ENCODE peak calls at places on chromosomes 7 and 10, in nine cellular contexts. D is pancreas; E is naive thymus-derived CD4-positive, alpha-beta T cell; R is GM23248; G is AG09309; I is cardiac fibroblast; U is fibroblast of lung; L is heart right ventricle; N is colonic mucosa. S is an unnamed sample.

GRCh38 chr7:49635800-49636199 is 137.6 kb upstream of the VWC2 start:
- DNase-seq in D (no peak), E (no peak), R (no peak), G (no peak), I (no peak), U (no peak), L (no peak), N (no peak), S (no peak)

GRCh38 chr7:6186578-6186977 is 85.8 kb downstream of the CYTH3 start:
- DNase-seq in D (no peak), E (no peak), R (no peak), G (no peak), I (no peak), U (no peak), L (no peak), N (no peak), S (no peak)

GRCh38 chr7:17255930-17256329 is 42.5 kb upstream of the AHR start:
- DNase-seq in D (no peak), E (no peak), R (no peak), G (no peak), I (no peak), U (no peak), L (no peak), N (no peak), S (no peak)

GRCh38 chr10:30917790-30918189 is 113.9 kb downstream of the ZNF438 start:
- DNase-seq in D (no peak), E (no peak), R (no peak), G (peak; percentile 3), I (no peak), U (peak; percentile 57), L (no peak), N (no peak), S (no peak)

GRCh38 chr10:7484456-7485266 is 73.8 kb upstream of the SFMBT2 start:
- DNase-seq in D (no peak), E (no peak), R (no peak), G (no peak), I (no peak), U (no peak), L (no peak), N (peak; percentile 23), S (no peak)

GRCh38 chr7:44131173-44132009 is 8.0 kb upstream of the POLD2 start:
- DNase-seq in D (peak; percentile 33), E (no peak), R (peak; percentile 21), G (no peak), I (peak; percentile 55), U (peak; percentile 42), L (no peak), N (no peak), S (no peak)

GRCh38 chr10:71007516-71007915 is 119.2 kb upstream of the PCBD1 start:
- DNase-seq in D (no peak), E (no peak), R (no peak), G (no peak), I (no peak), U (no peak), L (no peak), N (no peak), S (no peak)

GRCh38 chr7:138866353-138866752 is 68.4 kb upstream of the ATP6V0A4 start:
- DNase-seq in D (no peak), E (no peak), R (no peak), G (no peak), I (no peak), U (no peak), L (no peak), N (no peak), S (no peak)

GRCh38 chr7:48101352-48101751 is 12.3 kb downstream of the UPP1 start:
- DNase-seq in D (no peak), E (no peak), R (no peak), G (no peak), I (no peak), U (no peak), L (no peak), N (no peak), S (no peak)

GRCh38 chr7:149615690-149616270 is 118.2 kb upstream of the ZNF746 start:
- DNase-seq in D (no peak), E (no peak), R (no peak), G (no peak), I (no peak), U (no peak), L (peak; percentile 27), N (no peak), S (no peak)

GRCh38 chr10:11679946-11680345 is 62.2 kb upstream of the ECHDC3 start:
- DNase-seq in D (no peak), E (no peak), R (no peak), G (no peak), I (no peak), U (no peak), L (no peak), N (no peak), S (no peak)

DNA sequence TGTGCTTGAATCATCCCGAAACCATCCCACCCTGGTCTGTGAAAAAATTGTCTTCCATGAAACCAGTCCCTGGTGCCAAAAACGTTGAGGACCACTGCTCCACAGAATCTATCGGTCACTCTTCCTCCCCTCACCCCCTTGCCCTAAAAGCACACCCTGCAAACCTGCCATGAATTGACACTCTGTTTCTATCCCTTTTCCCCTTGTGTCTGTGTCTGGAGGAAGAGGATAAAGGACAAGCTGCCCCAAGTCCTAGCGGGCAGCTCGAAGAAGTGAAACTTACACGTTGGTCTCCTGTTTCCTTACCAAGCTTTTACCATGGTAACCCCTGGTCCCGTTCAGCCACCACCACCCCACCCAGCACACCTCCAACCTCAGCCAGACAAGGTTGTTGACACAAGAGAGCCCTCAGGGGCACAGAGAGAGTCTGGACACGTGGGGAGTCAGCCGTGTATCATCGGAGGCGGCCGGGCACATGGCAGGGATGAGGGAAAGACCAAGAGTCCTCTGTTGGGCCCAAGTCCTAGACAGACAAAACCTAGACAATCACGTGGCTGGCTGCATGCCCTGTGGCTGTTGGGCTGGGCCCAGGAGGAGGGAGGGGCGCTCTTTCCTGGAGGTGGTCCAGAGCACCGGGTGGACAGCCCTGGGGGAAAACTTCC is 784 bp upstream of the SERPINE1 start:
- DNase-seq in D (peak; percentile 10), E (no peak), R (peak; percentile 84), G (no peak), I (peak; percentile 89), U (no peak), L (peak; percentile 76), N (peak; percentile 53), S (peak; percentile 90)
- H3K4me3 ChIP-seq in D (no peak overlapping the region), E (no peak overlapping the region), R (peak overlapping the region; percentile 94), G (no peak overlapping the region), I (peak overlapping the region; percentile 61), U (no peak overlapping the region), L (peak overlapping the region; percentile 37), N (no peak overlapping the region), S (peak overlapping the region; percentile 97)

GRCh38 chr7:106010331-106010730 is 47.3 kb downstream of the CDHR3 start:
- DNase-seq in D (no peak), E (no peak), R (peak; percentile 27), G (no peak), I (peak; percentile 17), U (no peak), L (no peak), N (no peak), S (peak; percentile 8)
- H3K4me3 ChIP-seq in D (no peak overlapping the region), E (no peak overlapping the region), R (peak overlapping the region; percentile 46), G (no peak overlapping the region), I (no peak overlapping the region), U (no peak overlapping the region), L (no peak overlapping the region), N (no peak overlapping the region), S (no peak overlapping the region)

DNA sequence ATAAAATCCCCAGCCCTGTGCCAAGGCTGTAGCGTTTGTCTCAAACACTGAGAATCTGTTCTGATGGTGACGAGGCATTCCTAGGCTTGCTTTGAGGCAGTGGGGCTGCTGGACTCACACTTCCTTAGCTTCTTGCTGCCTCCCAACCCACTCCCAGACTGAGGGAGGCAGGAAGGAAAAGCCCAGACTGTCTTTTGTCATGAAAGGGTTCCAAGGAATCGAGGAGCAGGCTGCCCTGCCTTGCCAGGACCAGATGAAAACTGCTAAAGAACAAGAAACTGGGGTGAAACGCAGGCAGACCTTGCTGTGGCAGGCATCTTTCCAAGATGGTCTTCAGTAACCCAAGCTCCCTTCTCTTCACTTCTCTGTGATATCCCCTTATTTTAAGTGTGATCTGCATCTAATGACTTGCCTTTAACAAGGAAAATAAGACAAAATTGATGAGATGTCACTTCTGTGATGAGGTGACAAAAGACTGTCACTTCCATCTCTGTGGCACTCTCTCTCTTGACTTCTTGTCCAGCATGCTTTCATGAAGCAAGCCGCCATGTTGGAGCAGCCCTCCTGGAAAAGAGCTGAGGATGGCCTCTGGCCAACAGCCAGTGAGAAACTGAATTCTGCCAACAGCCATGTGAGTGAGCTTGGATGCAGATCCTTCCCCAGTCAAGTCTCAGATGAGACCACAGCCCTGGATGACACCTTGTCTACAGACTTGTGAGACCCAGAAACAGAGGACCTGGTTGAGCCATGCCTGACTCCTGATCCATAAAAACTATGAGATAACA is 412.4 kb upstream of the SHH start:
- DNase-seq in D (no peak), E (no peak), R (no peak), G (no peak), I (no peak), U (no peak), L (no peak), N (no peak), S (no peak)
- H3K4me3 ChIP-seq in D (no peak overlapping the region), E (no peak overlapping the region), R (no peak overlapping the region), G (no peak overlapping the region), I (no peak overlapping the region), U (no peak overlapping the region), L (no peak overlapping the region), N (no peak overlapping the region), S (no peak overlapping the region)

GRCh38 chr10:22932626-22933370 is 4.9 kb downstream of the ARMC3 start:
- DNase-seq in D (no peak), E (no peak), R (peak; percentile 51), G (no peak), I (peak; percentile 9), U (peak; percentile 12), L (no peak), N (no peak), S (no peak)

GRCh38 chr10:22927163-22927562 is 690 bp upstream of the ARMC3 start:
- DNase-seq in D (no peak), E (no peak), R (no peak), G (no peak), I (no peak), U (no peak), L (no peak), N (no peak), S (no peak)

GRCh38 chr10:22931948-22932347 is 4.1 kb downstream of the ARMC3 start:
- DNase-seq in D (no peak), E (no peak), R (peak; percentile 73), G (no peak), I (peak; percentile 32), U (peak; percentile 85), L (no peak), N (no peak), S (peak; percentile 47)

GRCh38 chr10:22925088-22925487 is 2.8 kb upstream of the ARMC3 start:
- DNase-seq in D (no peak), E (no peak), R (no peak), G (no peak), I (no peak), U (no peak), L (no peak), N (no peak), S (no peak)

DNA sequence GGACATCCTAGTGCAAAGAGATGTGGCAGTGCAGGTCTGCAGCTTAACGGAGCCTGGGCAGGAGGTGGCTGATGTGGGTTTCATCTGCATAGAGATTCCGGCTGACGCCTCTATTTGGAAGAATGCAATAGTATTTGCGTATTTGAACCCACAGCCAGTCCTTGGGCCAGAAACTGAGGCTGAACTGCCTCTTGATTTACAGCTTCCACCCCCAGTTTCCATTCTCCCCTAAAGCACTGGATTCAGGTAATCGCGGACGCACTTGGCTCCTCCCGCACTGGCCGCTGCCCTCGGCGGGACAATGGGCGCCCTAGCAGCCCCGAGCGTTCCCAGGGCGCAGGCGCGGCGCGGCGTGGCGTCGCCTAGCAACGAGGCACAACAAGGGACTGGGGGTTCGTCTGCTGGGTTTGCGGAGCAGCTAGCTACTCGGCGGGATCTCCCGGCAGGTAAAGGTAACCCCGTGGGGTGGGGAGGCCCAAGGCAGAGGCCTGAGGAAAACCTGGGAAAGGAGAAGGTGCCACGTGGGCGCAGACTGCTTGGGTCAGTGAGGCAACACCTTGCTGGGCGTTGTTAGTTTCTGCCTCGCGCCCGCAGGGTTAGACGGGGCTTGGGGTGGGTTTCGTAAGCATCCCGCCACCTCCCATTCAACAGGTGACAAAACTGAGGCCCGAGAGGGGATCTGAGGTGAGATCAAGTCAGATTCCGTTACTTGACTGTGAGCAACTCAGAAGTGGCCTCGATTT is at the start of gene ARMC3:
- DNase-seq in D (peak; percentile 76), E (peak; percentile 64), R (peak; percentile 76), G (no peak), I (peak; percentile 60), U (peak; percentile 16), L (peak; percentile 76), N (peak; percentile 32), S (peak; percentile 56)
- H3K4me3 ChIP-seq in D (peak within 1 kb of the TSS; percentile 51), E (peak within 1 kb of the TSS; percentile 62), R (peak within 1 kb of the TSS; percentile 73), G (peak within 1 kb of the TSS; percentile 34), I (peak within 1 kb of the TSS; percentile 41), U (peak within 1 kb of the TSS; percentile 25), L (peak within 1 kb of the TSS; percentile 55), N (peak within 1 kb of the TSS; percentile 30), S (peak within 1 kb of the TSS; percentile 53)